ENCODE peak calls at places on chromosomes 1 and 21, in six cellular contexts. One of them, this sample, is unnamed.

GRCh38 chr1:232142403-232143314 is 487.3 kb downstream of the SIPA1L2 start:
- DNase-seq in fibroblast of the aortic adventitia: peak; percentile 94
- DNase-seq in neuronal stem cell: no peak
- DNase-seq in H7: no peak
- DNase-seq in left lung: no peak
- DNase-seq in naive thymus-derived CD4-positive, alpha-beta T cell: no peak
- DNase-seq in this sample: peak; percentile 60

GRCh38 chr1:27572019-27572678 is 31.8 kb downstream of the AHDC1 start:
- DNase-seq in fibroblast of the aortic adventitia: no peak
- DNase-seq in neuronal stem cell: no peak
- DNase-seq in H7: peak; percentile 74
- DNase-seq in left lung: no peak
- DNase-seq in naive thymus-derived CD4-positive, alpha-beta T cell: no peak
- DNase-seq in this sample: no peak

GRCh38 chr1:42798010-42798409 is 13.2 kb downstream of the TMEM269 start:
- DNase-seq in fibroblast of the aortic adventitia: no peak
- DNase-seq in neuronal stem cell: no peak
- DNase-seq in H7: no peak
- DNase-seq in left lung: no peak
- DNase-seq in naive thymus-derived CD4-positive, alpha-beta T cell: no peak
- DNase-seq in this sample: no peak

GRCh38 chr21:36765229-36765628 is 66.3 kb downstream of the SIM2 start:
- DNase-seq in fibroblast of the aortic adventitia: no peak
- DNase-seq in neuronal stem cell: no peak
- DNase-seq in H7: no peak
- DNase-seq in left lung: no peak
- DNase-seq in naive thymus-derived CD4-positive, alpha-beta T cell: no peak
- DNase-seq in this sample: no peak

GRCh38 chr1:38778521-38778920 is 81.1 kb downstream of the RRAGC start:
- DNase-seq in fibroblast of the aortic adventitia: no peak
- DNase-seq in neuronal stem cell: no peak
- DNase-seq in H7: no peak
- DNase-seq in left lung: no peak
- DNase-seq in naive thymus-derived CD4-positive, alpha-beta T cell: no peak
- DNase-seq in this sample: no peak

GRCh38 chr21:31977816-31978215 is 105.0 kb downstream of the HUNK start:
- DNase-seq in fibroblast of the aortic adventitia: no peak
- DNase-seq in neuronal stem cell: no peak
- DNase-seq in H7: no peak
- DNase-seq in left lung: no peak
- DNase-seq in naive thymus-derived CD4-positive, alpha-beta T cell: no peak
- DNase-seq in this sample: no peak

GRCh38 chr1:54502342-54502741 is 45.7 kb upstream of the ACOT11 start:
- DNase-seq in fibroblast of the aortic adventitia: no peak
- DNase-seq in neuronal stem cell: no peak
- DNase-seq in H7: no peak
- DNase-seq in left lung: no peak
- DNase-seq in naive thymus-derived CD4-positive, alpha-beta T cell: no peak
- DNase-seq in this sample: no peak

GRCh38 chr1:204450461-204451257 is 39.0 kb upstream of the PPP1R15B start:
- DNase-seq in fibroblast of the aortic adventitia: no peak
- DNase-seq in neuronal stem cell: no peak
- DNase-seq in H7: peak; percentile 12
- DNase-seq in left lung: peak; percentile 60
- DNase-seq in naive thymus-derived CD4-positive, alpha-beta T cell: no peak
- DNase-seq in this sample: no peak

GRCh38 chr1:18955442-18956188 is 861 bp downstream of the IFFO2 start:
- DNase-seq in fibroblast of the aortic adventitia: no peak
- DNase-seq in neuronal stem cell: no peak
- DNase-seq in H7: peak; percentile 91
- DNase-seq in left lung: peak; percentile 52
- DNase-seq in naive thymus-derived CD4-positive, alpha-beta T cell: peak; percentile 58
- DNase-seq in this sample: peak; percentile 51

GRCh38 chr1:38613996-38614395 is 245.6 kb downstream of the RRAGC start:
- DNase-seq in fibroblast of the aortic adventitia: no peak
- DNase-seq in neuronal stem cell: peak; percentile 87
- DNase-seq in H7: no peak
- DNase-seq in left lung: no peak
- DNase-seq in naive thymus-derived CD4-positive, alpha-beta T cell: no peak
- DNase-seq in this sample: no peak

GRCh38 chr21:43299441-43300277 is 127.3 kb downstream of the SIK1 start:
- DNase-seq in fibroblast of the aortic adventitia: no peak
- DNase-seq in neuronal stem cell: no peak
- DNase-seq in H7: no peak
- DNase-seq in left lung: no peak
- DNase-seq in naive thymus-derived CD4-positive, alpha-beta T cell: no peak
- DNase-seq in this sample: peak; percentile 3

This sample was measured in dermis blood vessel endothelial cell.